ENCODE peak calls at places on chromosomes 4 and X, in six cellular contexts. A is MM.1S, I is GM23248, B is right cardiac atrium, N is transverse colon, T is hepatocyte. J is an unnamed sample.

GRCh38 chr4:15756361-15756861 is 21.7 kb upstream of the CD38 start:
- DNase-seq in I (peak; percentile 33), A (peak; percentile 95), N (peak; percentile 20), B (no peak), T (no peak), J (no peak)

GRCh38 chrX:81259008-81259713 is 57.3 kb downstream of the SH3BGRL start:
- DNase-seq in T (no peak), N (no peak), I (peak; percentile 28), A (no peak), B (no peak), J (no peak)

GRCh38 chr4:89022426-89023128 is 34.4 kb downstream of the FAM13A start:
- DNase-seq in N (no peak), A (no peak), T (no peak), B (no peak), I (no peak), J (no peak)

GRCh38 chr4:86595426-86595805 is 1.3 kb downstream of the PTPN13 start:
- DNase-seq in A (no peak), N (no peak), B (no peak), T (peak; percentile 30), I (peak; percentile 78), J (no peak)

GRCh38 chr4:65665951-65666523 is 4.3 kb downstream of the EPHA5 start:
- DNase-seq in A (no peak), T (no peak), I (peak; percentile 12), N (no peak), B (no peak), J (no peak)

GRCh38 chrX:110748256-110748811 is 47.3 kb downstream of the CHRDL1 start:
- DNase-seq in A (no peak), T (no peak), I (no peak), N (no peak), B (no peak), J (no peak)

GRCh38 chr4:84938316-84938715 is 28.2 kb downstream of the WDFY3 start:
- DNase-seq in T (no peak), I (peak; percentile 83), A (no peak), B (no peak), N (no peak), J (no peak)

GRCh38 chr4:2689825-2690700 is 66.1 kb downstream of the TNIP2 start:
- DNase-seq in A (no peak), I (no peak), N (peak; percentile 16), B (no peak), T (no peak), J (no peak)

GRCh38 chrX:19740744-19741143 is 146.7 kb downstream of the SH3KBP1 start:
- DNase-seq in I (no peak), B (no peak), A (no peak), N (no peak), T (peak; percentile 7), J (no peak)

GRCh38 chr4:87865288-87865687 is 32.5 kb downstream of the MEPE start:
- DNase-seq in N (no peak), B (no peak), A (no peak), T (no peak), I (no peak), J (no peak)

GRCh38 chr4:136311774-136312173 is 1220.5 kb downstream of the PCDH18 start:
- DNase-seq in T (no peak), I (no peak), B (no peak), N (no peak), A (no peak), J (no peak)

GRCh38 chr4:121951570-121952110 is at the start of gene TRPC3:
- DNase-seq in A (no peak), T (peak; percentile 47), B (peak; percentile 69), N (peak; percentile 17), I (peak; percentile 58), J (peak; percentile 83)

GRCh38 chr4:92988301-92988700 is 684.5 kb downstream of the GRID2 start:
- DNase-seq in A (no peak), T (no peak), I (no peak), N (no peak), B (no peak), J (no peak)

GRCh38 chr4:99209671-99210070 is 9.4 kb downstream of the ADH6 start:
- DNase-seq in B (no peak), I (peak; percentile 27), N (no peak), A (no peak), T (no peak), J (no peak)

GRCh38 chrX:41245641-41246040 is 88.3 kb upstream of the DDX3X start:
- DNase-seq in N (no peak), B (no peak), T (no peak), I (no peak), A (no peak), J (no peak)

GRCh38 chrX:114344756-114345155 is 239.1 kb upstream of the HTR2C start:
- DNase-seq in A (peak; percentile 17), N (no peak), I (peak; percentile 61), T (peak; percentile 59), B (no peak), J (no peak)

DNA sequence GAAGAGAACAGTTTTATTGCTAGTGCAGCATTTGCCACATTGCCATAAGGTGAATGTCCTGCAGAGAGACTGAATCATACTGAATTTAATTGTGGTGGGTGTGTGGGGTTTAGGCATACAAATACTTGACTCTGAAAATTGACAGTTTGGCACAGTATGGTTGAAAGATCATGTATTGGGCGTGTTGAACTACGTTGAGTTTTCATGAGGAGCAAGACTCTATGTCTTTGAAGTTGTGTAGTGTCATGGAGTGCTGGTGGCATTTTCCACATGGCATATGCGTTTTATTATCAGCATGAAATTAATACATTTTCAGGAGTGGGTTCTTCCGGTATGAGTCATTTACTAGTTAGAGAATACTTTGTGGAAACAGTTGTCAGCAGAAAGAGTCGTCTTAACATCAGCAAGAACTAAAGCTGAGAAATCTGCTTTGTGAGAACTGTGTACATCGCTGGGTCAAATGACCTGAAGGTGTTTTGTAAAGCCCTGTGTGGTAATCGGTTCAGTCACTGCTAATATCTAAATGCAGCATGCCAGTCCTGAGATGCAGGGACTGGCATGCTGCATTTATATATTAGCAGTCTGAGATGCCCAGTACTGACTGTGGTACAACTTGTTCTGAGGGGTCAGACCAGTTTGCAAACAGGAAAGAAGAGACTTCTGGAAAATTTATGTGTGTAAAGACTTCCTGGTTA is 50.3 kb downstream of the ARHGAP10 start:
- DNase-seq in B (no peak), I (peak; percentile 49), T (peak; percentile 10), N (no peak), A (no peak), J (no peak)
- H3K27ac ChIP-seq in B (peak overlapping the region; percentile 21), I (peak overlapping the region; percentile 7), T (peak overlapping the region; percentile 8), N (peak overlapping the region; percentile 1), A (no peak overlapping the region), J (no peak overlapping the region)

GRCh38 chr4:80452768-80453167 is 117.2 kb downstream of the CFAP299 start:
- DNase-seq in I (peak; percentile 2), T (no peak), B (no peak), N (no peak), A (no peak), J (no peak)
- H3K27ac ChIP-seq in I (no peak overlapping the region), T (peak overlapping the region; percentile 14), B (no peak overlapping the region), N (no peak overlapping the region), A (no peak overlapping the region), J (no peak overlapping the region)

GRCh38 chr4:158754385-158755180 is 14.2 kb upstream of the FNIP2 start:
- DNase-seq in I (peak; percentile 53), N (no peak), B (no peak), A (no peak), T (no peak), J (no peak)
- H3K27ac ChIP-seq in I (peak overlapping the region; percentile 13), N (no peak overlapping the region), B (no peak overlapping the region), A (no peak overlapping the region), T (no peak overlapping the region), J (no peak overlapping the region)

GRCh38 chr4:159071969-159072765 is 30.7 kb upstream of the RAPGEF2 start:
- DNase-seq in T (no peak), I (no peak), B (no peak), A (no peak), N (no peak), J (no peak)

GRCh38 chr4:159075531-159075932 is 27.3 kb upstream of the RAPGEF2 start:
- DNase-seq in I (peak; percentile 76), B (no peak), T (no peak), A (no peak), N (no peak), J (no peak)

DNA sequence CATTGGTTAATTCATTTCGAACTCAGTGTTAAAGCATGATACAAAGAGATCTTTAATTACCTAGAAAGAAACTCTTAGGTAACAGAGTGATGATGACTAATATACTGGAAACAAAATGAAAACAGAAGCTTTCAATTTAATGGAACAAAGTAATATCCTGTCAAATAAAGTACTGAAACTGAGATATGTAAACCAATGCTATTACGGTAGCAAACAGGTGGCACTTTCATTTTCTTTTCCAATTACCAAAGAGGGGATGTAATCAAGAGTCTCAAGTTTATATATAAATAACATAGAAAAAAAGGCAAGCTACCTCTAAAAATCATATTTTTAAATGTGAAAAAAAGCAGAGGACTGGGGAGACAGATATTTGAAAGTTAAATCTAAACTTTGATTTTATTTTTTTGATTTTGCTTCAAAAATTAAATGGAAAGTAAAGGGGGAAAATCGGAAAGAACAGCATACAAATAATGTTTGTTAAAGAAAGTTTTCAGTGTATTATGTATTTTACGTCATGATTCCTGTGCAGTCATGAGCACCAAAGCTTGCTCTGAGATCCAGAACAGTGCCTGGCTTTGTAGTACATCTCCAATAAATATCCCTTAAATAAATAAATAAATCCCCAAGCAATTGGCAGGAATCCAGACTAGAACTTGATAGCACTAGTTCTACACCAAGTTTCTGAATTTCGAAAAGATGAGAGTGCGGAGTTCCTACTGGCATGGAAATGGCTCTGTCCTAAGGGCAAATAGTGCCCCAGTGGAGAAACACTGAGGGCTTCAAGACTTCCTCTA is 25.0 kb upstream of the RAPGEF2 start:
- DNase-seq in N (no peak), T (peak; percentile 19), I (no peak), A (peak; percentile 84), B (no peak), J (no peak)
- H3K27ac ChIP-seq in N (no peak overlapping the region), T (no peak overlapping the region), I (no peak overlapping the region), A (peak overlapping the region; percentile 34), B (no peak overlapping the region), J (no peak overlapping the region)